ENCODE peak calls at places on chromosome 20, in eight cellular contexts. J is fibroblast of the aortic adventitia, F is ovary, H is astrocyte of the spinal cord, D is fibroblast of lung, B is GM20000, S is left ventricle myocardium inferior, R is psoas muscle. A is an unnamed sample.

GRCh38 chr20:2822073-2822472 is 5.9 kb downstream of the TMEM239 start:
- DNase-seq in R (no peak), F (peak; percentile 37), H (peak; percentile 65), B (peak; percentile 60), S (no peak), J (peak; percentile 21), D (no peak), A (no peak)

GRCh38 chr20:33687370-33687915 is 1.3 kb upstream of the E2F1 start:
- DNase-seq in H (no peak), F (no peak), D (no peak), S (no peak), R (no peak), J (peak; percentile 61), B (no peak), A (no peak)

GRCh38 chr20:1427457-1428054 is 34.7 kb upstream of the FKBP1A start:
- DNase-seq in S (no peak), D (peak; percentile 58), R (no peak), J (no peak), H (peak; percentile 45), F (no peak), B (no peak), A (no peak)

GRCh38 chr20:42274977-42275376 is 656.8 kb upstream of the CHD6 start:
- DNase-seq in S (no peak), H (no peak), J (no peak), F (no peak), D (no peak), R (no peak), B (no peak), A (no peak)

GRCh38 chr20:10132391-10132790 is 86.2 kb upstream of the SNAP25 start:
- DNase-seq in H (no peak), J (no peak), D (no peak), F (no peak), R (no peak), B (no peak), S (no peak), A (no peak)

GRCh38 chr20:4064118-4064962 is 49.0 kb upstream of the RNF24 start:
- DNase-seq in F (peak; percentile 94), H (peak; percentile 95), S (peak; percentile 94), J (peak; percentile 95), D (peak; percentile 97), B (no peak), R (peak; percentile 94), A (no peak)

GRCh38 chr20:57118964-57119363 is 147.5 kb downstream of the BMP7 start:
- DNase-seq in B (no peak), H (no peak), D (no peak), F (no peak), R (no peak), S (no peak), J (no peak), A (no peak)

GRCh38 chr20:20666359-20666758 is 46.1 kb downstream of the RALGAPA2 start:
- DNase-seq in H (no peak), D (no peak), B (no peak), R (no peak), S (no peak), F (no peak), J (no peak), A (no peak)

GRCh38 chr20:32990426-32990825 is 13.8 kb downstream of the SUN5 start:
- DNase-seq in R (no peak), D (no peak), S (no peak), B (no peak), F (no peak), J (no peak), H (no peak), A (no peak)

GRCh38 chr20:17381701-17382100 is 149.5 kb downstream of the BFSP1 start:
- DNase-seq in R (no peak), H (no peak), F (no peak), D (no peak), S (no peak), J (no peak), B (no peak), A (no peak)

GRCh38 chr20:7924692-7925091 is 15.6 kb downstream of the HAO1 start:
- DNase-seq in H (peak; percentile 90), S (no peak), B (no peak), R (no peak), J (peak; percentile 85), F (no peak), D (peak; percentile 82), A (no peak)

GRCh38 chr20:59331721-59332329 is 31.4 kb downstream of the EDN3 start:
- DNase-seq in F (no peak), S (no peak), H (no peak), D (no peak), J (no peak), B (no peak), R (no peak), A (no peak)

GRCh38 chr20:2237059-2237458 is 58.7 kb upstream of the TGM3 start:
- DNase-seq in D (peak; percentile 77), F (peak; percentile 22), R (peak; percentile 76), B (no peak), H (peak; percentile 96), J (peak; percentile 97), S (no peak), A (no peak)

GRCh38 chr20:48603819-48604405 is 223.9 kb downstream of the PREX1 start:
- DNase-seq in S (no peak), J (no peak), D (no peak), B (no peak), R (peak; percentile 32), H (no peak), F (peak; percentile 5), A (no peak)

GRCh38 chr20:58891686-58892125 is 39.2 kb downstream of the GNAS start:
- DNase-seq in D (peak; percentile 45), R (peak; percentile 72), S (peak; percentile 29), J (peak; percentile 41), F (peak; percentile 71), H (no peak), B (peak; percentile 60), A (peak; percentile 33)

GRCh38 chr20:23889775-23890187 is 10.2 kb upstream of the CST5 start:
- DNase-seq in S (peak; percentile 28), D (peak; percentile 14), F (no peak), B (peak; percentile 39), J (peak; percentile 47), H (peak; percentile 15), R (no peak), A (peak; percentile 60)

GRCh38 chr20:44054118-44054517 is 132.9 kb downstream of the JPH2 start:
- DNase-seq in R (peak; percentile 33), S (no peak), J (no peak), H (no peak), D (no peak), B (no peak), F (no peak), A (no peak)

GRCh38 chr20:8223096-8223870 is 91.2 kb downstream of the PLCB1 start:
- DNase-seq in H (peak; percentile 91), F (no peak), S (no peak), B (no peak), R (no peak), D (peak; percentile 93), J (peak; percentile 95), A (no peak)

DNA sequence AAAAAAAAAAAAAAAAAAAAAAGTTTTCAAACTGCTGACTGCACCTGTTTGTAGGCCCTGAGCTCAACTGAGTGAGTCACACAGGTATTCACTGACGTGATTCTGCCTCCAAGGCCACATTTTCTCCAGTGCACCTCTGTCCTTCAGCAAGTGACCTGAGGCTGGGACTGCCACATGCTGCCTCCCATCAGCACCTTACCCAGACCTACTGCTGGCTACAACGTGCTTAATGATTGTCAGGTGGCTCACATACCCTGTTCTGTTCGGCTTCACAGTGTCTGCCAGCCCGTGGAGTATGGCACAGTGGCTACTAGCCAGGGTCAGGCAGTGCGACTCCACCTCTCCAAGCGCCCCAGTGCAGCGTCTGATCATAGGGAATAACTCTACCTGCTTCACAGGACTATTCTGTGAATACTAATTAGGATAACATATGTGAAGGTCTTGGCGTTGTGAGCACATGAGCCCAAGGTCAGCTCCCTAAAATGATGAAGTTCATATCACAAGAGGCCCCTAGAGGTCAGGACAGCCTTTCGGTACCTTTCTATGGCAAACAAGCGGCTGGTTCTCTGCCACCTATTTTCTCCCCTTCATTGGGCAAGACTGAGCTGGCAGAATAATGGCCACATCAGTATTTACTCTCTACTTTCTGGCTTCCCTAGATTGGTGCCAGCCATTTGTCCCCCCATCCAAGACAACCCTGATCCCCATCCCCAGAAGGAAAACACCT is 28.1 kb downstream of the RIPOR3 start:
- DNase-seq in D (no peak), S (peak; percentile 37), H (no peak), B (no peak), R (no peak), J (no peak), F (no peak), A (no peak)
- TF ChIP-seq CTCF in D (no peak), S (peak; percentile 36), H (no peak), B (no peak), R (no peak), J (no peak), F (no peak), A (peak; percentile 41)

GRCh38 chr20:63254536-63255384 is 497 bp upstream of the NKAIN4 start:
- DNase-seq in R (no peak), S (no peak), D (no peak), J (no peak), F (no peak), H (no peak), B (peak; percentile 58), A (peak; percentile 31)
- TF ChIP-seq CTCF in R (no peak), S (no peak), D (no peak), J (no peak), F (no peak), H (peak; percentile 15), B (no peak), A (no peak)

GRCh38 chr20:47028487-47028886 is 133.8 kb downstream of the EYA2 start:
- DNase-seq in H (no peak), F (no peak), D (no peak), R (no peak), J (no peak), B (no peak), S (no peak), A (no peak)

GRCh38 chr20:47031028-47031427 is 136.4 kb downstream of the EYA2 start:
- DNase-seq in F (no peak), D (no peak), B (no peak), R (no peak), H (no peak), S (no peak), J (no peak), A (no peak)

GRCh38 chr20:47031821-47032220 is 137.2 kb downstream of the EYA2 start:
- DNase-seq in B (no peak), H (no peak), F (no peak), D (no peak), J (no peak), S (no peak), R (no peak), A (no peak)

GRCh38 chr20:47029845-47030244 is 135.2 kb downstream of the EYA2 start:
- DNase-seq in D (no peak), J (no peak), R (no peak), H (no peak), S (no peak), F (no peak), B (no peak), A (no peak)

GRCh38 chr20:47030271-47030810 is 135.7 kb downstream of the EYA2 start:
- DNase-seq in D (no peak), B (no peak), J (no peak), H (no peak), F (no peak), R (no peak), S (no peak), A (no peak)
- TF ChIP-seq CTCF in D (no peak), B (no peak), J (no peak), H (no peak), F (no peak), R (no peak), S (no peak), A (no peak)

DNA sequence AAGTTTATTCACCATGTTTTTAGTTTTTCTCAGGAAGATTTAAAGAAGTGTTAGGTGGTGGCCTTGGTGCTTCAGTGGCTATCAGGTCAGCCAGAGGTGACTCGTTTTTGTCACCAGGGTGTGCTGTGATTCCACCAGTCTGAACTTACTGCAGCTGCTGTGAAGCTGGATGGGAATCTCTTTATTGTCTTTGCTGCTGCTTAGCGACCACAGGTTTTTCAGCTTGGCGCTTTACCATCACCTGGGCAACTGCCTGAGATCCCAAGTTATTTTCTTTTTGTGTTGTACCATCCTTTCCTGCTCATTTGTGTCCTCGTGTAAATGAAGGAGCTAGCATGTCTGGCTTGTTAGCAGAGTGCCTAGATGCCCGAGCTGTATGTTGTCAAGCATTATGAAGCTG is 146.9 kb downstream of the MACROD2 start:
- DNase-seq in B (peak; percentile 7), F (peak; percentile 29), H (peak; percentile 42), R (no peak), J (peak; percentile 78), S (no peak), D (peak; percentile 39), A (peak; percentile 56)
- TF ChIP-seq CTCF in B (no peak), F (no peak), H (peak; percentile 44), R (peak; percentile 48), J (peak; percentile 66), S (peak; percentile 68), D (peak; percentile 45), A (peak; percentile 86)

A was measured in neural crest cell.